ENCODE peak calls at places on chromosome 1, in six cellular contexts. One of them, this sample, is unnamed.

GRCh38 chr1:99527078-99527477 is 118.8 kb upstream of the PALMD start:
- DNase-seq in neuronal stem cell: no peak
- DNase-seq in H9: no peak
- DNase-seq in mesenchymal stem cell: peak
- DNase-seq in H1: no peak
- DNase-seq in IMR-90: peak
- DNase-seq in this sample: peak

GRCh38 chr1:217977943-217978342 is 307.1 kb upstream of the RRP15 start:
- DNase-seq in mesenchymal stem cell: no peak
- DNase-seq in neuronal stem cell: no peak
- DNase-seq in IMR-90: no peak
- DNase-seq in H1: no peak
- DNase-seq in H9: no peak
- DNase-seq in this sample: no peak

GRCh38 chr1:90694846-90695245 is 22.3 kb downstream of the BARHL2 start:
- DNase-seq in mesenchymal stem cell: no peak
- DNase-seq in H9: no peak
- DNase-seq in IMR-90: no peak
- DNase-seq in neuronal stem cell: no peak
- DNase-seq in H1: no peak
- DNase-seq in this sample: no peak

GRCh38 chr1:30111431-30111830 is 612.0 kb downstream of the MATN1 start:
- DNase-seq in mesenchymal stem cell: peak
- DNase-seq in H9: peak
- DNase-seq in H1: peak
- DNase-seq in neuronal stem cell: peak
- DNase-seq in IMR-90: peak
- DNase-seq in this sample: peak

GRCh38 chr1:21911205-21912001 is 25.7 kb downstream of the HSPG2 start:
- DNase-seq in mesenchymal stem cell: peak
- DNase-seq in H1: no peak
- DNase-seq in neuronal stem cell: no peak
- DNase-seq in H9: no peak
- DNase-seq in IMR-90: no peak
- DNase-seq in this sample: no peak

GRCh38 chr1:196143602-196144342 is 464.5 kb downstream of the KCNT2 start:
- DNase-seq in mesenchymal stem cell: no peak
- DNase-seq in IMR-90: no peak
- DNase-seq in H1: no peak
- DNase-seq in neuronal stem cell: no peak
- DNase-seq in H9: peak
- DNase-seq in this sample: peak

GRCh38 chr1:70896224-70896623 is 151.4 kb downstream of the PTGER3 start:
- DNase-seq in mesenchymal stem cell: no peak
- DNase-seq in IMR-90: no peak
- DNase-seq in neuronal stem cell: no peak
- DNase-seq in H9: no peak
- DNase-seq in H1: no peak
- DNase-seq in this sample: peak

GRCh38 chr1:89310976-89311375 is 38.3 kb upstream of the GBP5 start:
- DNase-seq in IMR-90: no peak
- DNase-seq in H9: no peak
- DNase-seq in H1: no peak
- DNase-seq in neuronal stem cell: no peak
- DNase-seq in mesenchymal stem cell: no peak
- DNase-seq in this sample: no peak

GRCh38 chr1:207944571-207944970 is 33.6 kb upstream of the CD34 start:
- DNase-seq in H1: no peak
- DNase-seq in neuronal stem cell: no peak
- DNase-seq in mesenchymal stem cell: no peak
- DNase-seq in IMR-90: peak
- DNase-seq in H9: no peak
- DNase-seq in this sample: no peak

GRCh38 chr1:17097787-17098186 is 21.5 kb downstream of the PADI2 start:
- DNase-seq in mesenchymal stem cell: no peak
- DNase-seq in neuronal stem cell: no peak
- DNase-seq in H9: no peak
- DNase-seq in IMR-90: no peak
- DNase-seq in H1: no peak
- DNase-seq in this sample: no peak

GRCh38 chr1:38463074-38463473 is 396.5 kb downstream of the RRAGC start:
- DNase-seq in IMR-90: no peak
- DNase-seq in mesenchymal stem cell: no peak
- DNase-seq in H9: no peak
- DNase-seq in neuronal stem cell: no peak
- DNase-seq in H1: no peak
- DNase-seq in this sample: no peak

GRCh38 chr1:242523968-242524570 is 428 bp downstream of the PLD5 start:
- DNase-seq in H9: peak
- DNase-seq in neuronal stem cell: peak
- DNase-seq in H1: peak
- DNase-seq in mesenchymal stem cell: no peak
- DNase-seq in IMR-90: no peak
- DNase-seq in this sample: peak

GRCh38 chr1:7644906-7645750 is 126.0 kb upstream of the VAMP3 start:
- DNase-seq in H1: no peak
- DNase-seq in neuronal stem cell: no peak
- DNase-seq in IMR-90: peak
- DNase-seq in mesenchymal stem cell: no peak
- DNase-seq in H9: no peak
- DNase-seq in this sample: no peak

GRCh38 chr1:161962094-161962887 is 61.4 kb downstream of the OLFML2B start:
- DNase-seq in H1: no peak
- DNase-seq in IMR-90: peak
- DNase-seq in H9: no peak
- DNase-seq in mesenchymal stem cell: peak
- DNase-seq in neuronal stem cell: no peak
- DNase-seq in this sample: peak

GRCh38 chr1:29806646-29807319 is 570.5 kb downstream of the PTPRU start:
- DNase-seq in H1: peak
- DNase-seq in mesenchymal stem cell: no peak
- DNase-seq in H9: peak
- DNase-seq in neuronal stem cell: no peak
- DNase-seq in IMR-90: no peak
- DNase-seq in this sample: no peak

GRCh38 chr1:201482755-201483154 is 13.8 kb upstream of the PHLDA3 start:
- DNase-seq in mesenchymal stem cell: no peak
- DNase-seq in IMR-90: no peak
- DNase-seq in neuronal stem cell: no peak
- DNase-seq in H9: no peak
- DNase-seq in H1: no peak
- DNase-seq in this sample: no peak
- H3K4ac ChIP-seq in mesenchymal stem cell: no peak
- H3K4ac ChIP-seq in IMR-90: no peak
- H3K4ac ChIP-seq in neuronal stem cell: no peak
- H3K4ac ChIP-seq in H9: no peak
- H3K4ac ChIP-seq in H1: no peak
- H3K4ac ChIP-seq in this sample: no peak

GRCh38 chr1:25481625-25482024 is 50.9 kb downstream of the MACO1 start:
- DNase-seq in H1: no peak
- DNase-seq in neuronal stem cell: no peak
- DNase-seq in H9: no peak
- DNase-seq in mesenchymal stem cell: no peak
- DNase-seq in IMR-90: no peak
- DNase-seq in this sample: no peak
- H2BK15ac ChIP-seq in H1: no peak
- H2BK15ac ChIP-seq in neuronal stem cell: no peak
- H2BK15ac ChIP-seq in H9: no peak
- H2BK15ac ChIP-seq in mesenchymal stem cell: no peak
- H2BK15ac ChIP-seq in IMR-90: no peak
- H2BK15ac ChIP-seq in this sample: no peak

GRCh38 chr1:51557168-51557567 is 38.1 kb upstream of the EPS15 start:
- DNase-seq in mesenchymal stem cell: no peak
- DNase-seq in H9: no peak
- DNase-seq in IMR-90: no peak
- DNase-seq in neuronal stem cell: no peak
- DNase-seq in H1: no peak
- DNase-seq in this sample: no peak

GRCh38 chr1:51559501-51559900 is 40.4 kb upstream of the EPS15 start:
- DNase-seq in IMR-90: no peak
- DNase-seq in H1: no peak
- DNase-seq in H9: no peak
- DNase-seq in mesenchymal stem cell: no peak
- DNase-seq in neuronal stem cell: no peak
- DNase-seq in this sample: peak

GRCh38 chr1:51560034-51560433 is 41.0 kb upstream of the EPS15 start:
- DNase-seq in H9: no peak
- DNase-seq in neuronal stem cell: no peak
- DNase-seq in mesenchymal stem cell: no peak
- DNase-seq in H1: no peak
- DNase-seq in IMR-90: no peak
- DNase-seq in this sample: no peak

GRCh38 chr1:51559064-51559500 is 40.0 kb upstream of the EPS15 start:
- DNase-seq in IMR-90: no peak
- DNase-seq in neuronal stem cell: no peak
- DNase-seq in H1: no peak
- DNase-seq in H9: peak
- DNase-seq in mesenchymal stem cell: no peak
- DNase-seq in this sample: peak

DNA sequence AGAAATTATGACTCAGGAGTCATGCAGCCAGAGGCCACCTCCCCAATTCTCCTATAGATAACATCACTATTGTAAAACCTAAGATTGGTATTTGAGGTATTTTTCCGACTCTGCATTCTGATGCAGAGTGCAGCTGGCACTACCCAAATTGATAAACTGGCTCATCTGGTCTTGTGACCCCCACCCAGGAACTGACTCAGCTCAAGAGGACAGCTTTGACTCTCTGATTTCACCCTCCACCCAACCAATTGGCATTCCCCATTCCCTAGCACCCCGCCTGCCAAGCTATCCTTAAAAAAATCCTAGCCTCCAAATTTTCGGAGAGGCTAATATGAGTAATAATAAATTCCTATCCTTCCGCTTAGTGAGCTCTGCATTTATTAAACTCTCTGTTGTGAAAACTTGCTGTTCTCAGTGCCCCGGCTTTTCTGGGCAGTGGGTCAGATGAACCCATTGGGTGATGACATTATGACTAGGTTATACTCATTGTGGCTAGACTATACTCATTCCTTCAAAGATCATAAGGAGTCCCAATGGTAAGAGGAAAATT is 39.4 kb upstream of the EPS15 start:
- DNase-seq in H1: no peak
- DNase-seq in mesenchymal stem cell: no peak
- DNase-seq in IMR-90: peak
- DNase-seq in neuronal stem cell: no peak
- DNase-seq in H9: peak
- DNase-seq in this sample: peak
- H3K4ac ChIP-seq in H1: no peak
- H3K4ac ChIP-seq in mesenchymal stem cell: no peak
- H3K4ac ChIP-seq in IMR-90: no peak
- H3K4ac ChIP-seq in neuronal stem cell: no peak
- H3K4ac ChIP-seq in H9: no peak
- H3K4ac ChIP-seq in this sample: no peak

GRCh38 chr1:93143136-93143535 is 37.1 kb downstream of the TMED5 start:
- DNase-seq in IMR-90: no peak
- DNase-seq in H1: no peak
- DNase-seq in mesenchymal stem cell: no peak
- DNase-seq in neuronal stem cell: no peak
- DNase-seq in H9: no peak
- DNase-seq in this sample: no peak
- H2BK15ac ChIP-seq in IMR-90: no peak
- H2BK15ac ChIP-seq in H1: no peak
- H2BK15ac ChIP-seq in mesenchymal stem cell: no peak
- H2BK15ac ChIP-seq in neuronal stem cell: no peak
- H2BK15ac ChIP-seq in H9: no peak
- H2BK15ac ChIP-seq in this sample: no peak

GRCh38 chr1:185068362-185068761 is 23.0 kb downstream of the RNF2 start:
- DNase-seq in H9: no peak
- DNase-seq in neuronal stem cell: no peak
- DNase-seq in H1: no peak
- DNase-seq in IMR-90: no peak
- DNase-seq in mesenchymal stem cell: no peak
- DNase-seq in this sample: no peak
- H3K4ac ChIP-seq in H9: no peak
- H3K4ac ChIP-seq in neuronal stem cell: no peak
- H3K4ac ChIP-seq in H1: no peak
- H3K4ac ChIP-seq in IMR-90: no peak
- H3K4ac ChIP-seq in mesenchymal stem cell: no peak
- H3K4ac ChIP-seq in this sample: no peak

GRCh38 chr1:84700065-84700464 is 9.8 kb upstream of the SSX2IP start:
- DNase-seq in IMR-90: no peak
- DNase-seq in neuronal stem cell: no peak
- DNase-seq in H1: no peak
- DNase-seq in mesenchymal stem cell: no peak
- DNase-seq in H9: no peak
- DNase-seq in this sample: no peak
- H2BK15ac ChIP-seq in IMR-90: peak
- H2BK15ac ChIP-seq in neuronal stem cell: no peak
- H2BK15ac ChIP-seq in H1: no peak
- H2BK15ac ChIP-seq in mesenchymal stem cell: no peak
- H2BK15ac ChIP-seq in H9: no peak
- H2BK15ac ChIP-seq in this sample: no peak

GRCh38 chr1:109877776-109878175 is 32.9 kb upstream of the CSF1 start:
- DNase-seq in IMR-90: no peak
- DNase-seq in H9: no peak
- DNase-seq in H1: no peak
- DNase-seq in neuronal stem cell: no peak
- DNase-seq in mesenchymal stem cell: no peak
- DNase-seq in this sample: no peak
- H3K4ac ChIP-seq in IMR-90: peak
- H3K4ac ChIP-seq in H9: no peak
- H3K4ac ChIP-seq in H1: no peak
- H3K4ac ChIP-seq in neuronal stem cell: peak
- H3K4ac ChIP-seq in mesenchymal stem cell: peak
- H3K4ac ChIP-seq in this sample: peak